ENCODE peak calls at places on chromosome 11, in six cellular contexts. F is cerebellar cortex; C is NCI-H2081; W is immature natural killer cell; M is mucosa of gallbladder; R is activated naive CD8-positive, alpha-beta T cell treated with anti-CD3 and anti-CD28 coated beads, Interleukin-2, amount 50 U/mL, for 16 hours. E is an unnamed sample.

GRCh38 chr11:97684486-97685439 is 1295.0 kb downstream of the JRKL start:
- DNase-seq in F (no peak), C (no peak), R (no peak), M (no peak), W (no peak), E (no peak)

GRCh38 chr11:77244277-77245014 is 57.0 kb downstream of the GDPD4 start:
- DNase-seq in C (no peak), W (no peak), M (no peak), R (no peak), F (no peak), E (peak)

GRCh38 chr11:117071344-117071787 is 26.9 kb downstream of the SIK3 start:
- DNase-seq in M (peak), R (no peak), W (no peak), F (peak), C (peak), E (no peak)

GRCh38 chr11:107851704-107852315 is 6.8 kb downstream of the SLC35F2 start:
- DNase-seq in W (no peak), M (no peak), F (no peak), R (no peak), C (no peak), E (no peak)

GRCh38 chr11:12692238-12693074 is 18.2 kb downstream of the TEAD1 start:
- DNase-seq in R (no peak), M (peak), W (no peak), F (peak), C (peak), E (peak)

GRCh38 chr11:66438009-66438503 is 592 bp downstream of the MRPL11 start:
- DNase-seq in M (no peak), F (no peak), R (no peak), W (no peak), C (no peak), E (no peak)

GRCh38 chr11:73414977-73415492 is 38.8 kb downstream of the RELT start:
- DNase-seq in C (no peak), R (no peak), W (no peak), M (no peak), F (peak), E (no peak)

GRCh38 chr11:83194284-83195175 is 1.0 kb downstream of the ANKRD42 start:
- DNase-seq in R (no peak), M (peak), C (peak), W (peak), F (peak), E (no peak)

GRCh38 chr11:2903672-2904011 is 18.1 kb upstream of the CDKN1C start:
- DNase-seq in W (no peak), F (no peak), M (no peak), C (no peak), R (no peak), E (no peak)

GRCh38 chr11:11787305-11788066 is 54.3 kb upstream of the USP47 start:
- DNase-seq in W (peak), R (peak), C (peak), F (peak), M (peak), E (peak)

GRCh38 chr11:82239498-82239897 is 494.2 kb downstream of the FAM181B start:
- DNase-seq in W (no peak), R (no peak), M (no peak), F (no peak), C (no peak), E (no peak)

GRCh38 chr11:69906453-69906907 is 87.3 kb upstream of the FGF3 start:
- DNase-seq in W (no peak), C (no peak), F (no peak), R (no peak), M (no peak), E (no peak)

GRCh38 chr11:88035271-88035670 is 140.0 kb downstream of the RAB38 start:
- DNase-seq in R (no peak), F (no peak), C (no peak), W (no peak), M (no peak), E (no peak)

E was measured in pulmonary artery endothelial cell.